ENCODE peak calls at places on chromosomes 4 and X, in seven cellular contexts. D is adrenal gland, H is NB4, X is uterus, Z is lower leg skin, Q is A549, J is tibial nerve. C is an unnamed sample.

GRCh38 chr4:153651961-153652784 is 31.9 kb upstream of the TLR2 start:
- DNase-seq in Z (no peak), X (no peak), Q (no peak), J (no peak), D (peak; percentile 29), H (peak; percentile 72), C (no peak)

GRCh38 chrX:152641996-152642395 is 4.3 kb downstream of the GABRQ start:
- DNase-seq in D (no peak), Q (peak; percentile 21), H (peak; percentile 17), Z (no peak), J (no peak), X (no peak), C (peak; percentile 0)

GRCh38 chrX:7068939-7069367 is 78.6 kb upstream of the STS start:
- DNase-seq in D (no peak), X (no peak), H (no peak), J (no peak), Q (no peak), Z (no peak), C (peak; percentile 0)

GRCh38 chrX:13254076-13254785 is 65.6 kb downstream of the ATXN3L start:
- DNase-seq in D (no peak), X (peak; percentile 38), J (no peak), Z (no peak), H (peak; percentile 88), Q (peak; percentile 48), C (peak; percentile 53)

GRCh38 chr4:3010998-3011397 is 47.6 kb downstream of the GRK4 start:
- DNase-seq in Q (no peak), Z (peak; percentile 46), D (no peak), X (peak; percentile 34), H (no peak), J (peak; percentile 24), C (no peak)

GRCh38 chr4:37922323-37922722 is 31.4 kb downstream of the TBC1D1 start:
- DNase-seq in J (peak; percentile 9), Q (no peak), Z (no peak), D (no peak), H (peak; percentile 48), X (no peak), C (no peak)

GRCh38 chrX:113929004-113929403 is 654.9 kb upstream of the HTR2C start:
- DNase-seq in J (no peak), D (peak; percentile 16), H (peak; percentile 45), X (no peak), Z (no peak), Q (peak; percentile 64), C (peak; percentile 62)

GRCh38 chr4:183255487-183255886 is 64.6 kb downstream of the CLDN22 start:
- DNase-seq in Z (no peak), Q (no peak), J (no peak), D (no peak), X (no peak), H (no peak), C (no peak)

GRCh38 chrX:23953908-23954269 is 46.1 kb downstream of the CXorf58 start:
- DNase-seq in X (no peak), D (no peak), J (no peak), H (peak; percentile 49), Z (no peak), Q (no peak), C (peak; percentile 4)

GRCh38 chr4:140078366-140078765 is 75.6 kb downstream of the MAML3 start:
- DNase-seq in Z (no peak), J (peak; percentile 36), X (peak; percentile 44), H (no peak), D (peak; percentile 52), Q (no peak), C (no peak)

GRCh38 chr4:94722748-94723147 is 35.0 kb upstream of the BMPR1B start:
- DNase-seq in X (no peak), J (no peak), H (peak; percentile 3), D (no peak), Q (peak; percentile 44), Z (no peak), C (no peak)

GRCh38 chrX:69055193-69055592 is 110.1 kb downstream of the PJA1 start:
- DNase-seq in Z (no peak), H (no peak), Q (no peak), D (no peak), X (no peak), J (no peak), C (no peak)

GRCh38 chrX:24371391-24371972 is 11.0 kb downstream of the SUPT20HL1 start:
- DNase-seq in Z (peak; percentile 31), J (peak; percentile 76), Q (peak; percentile 69), H (peak; percentile 64), D (peak; percentile 34), X (peak; percentile 63), C (peak; percentile 77)

GRCh38 chr4:78379991-78380739 is 171.4 kb upstream of the ANXA3 start:
- DNase-seq in Q (peak; percentile 2), J (no peak), H (no peak), Z (no peak), X (no peak), D (no peak), C (no peak)

GRCh38 chr4:107380836-107381438 is 339.1 kb downstream of the PAPSS1 start:
- DNase-seq in H (no peak), X (no peak), Z (no peak), J (no peak), Q (peak; percentile 2), D (no peak), C (no peak)

GRCh38 chr4:128285085-128286023 is 2.3 kb downstream of the PGRMC2 start:
- DNase-seq in J (no peak), X (no peak), Z (peak; percentile 32), D (no peak), Q (peak; percentile 45), H (no peak), C (peak; percentile 41)

GRCh38 chr4:160038560-160038959 is 935.7 kb downstream of the RAPGEF2 start:
- DNase-seq in Q (peak; percentile 25), X (no peak), H (no peak), J (no peak), D (no peak), Z (no peak), C (no peak)

GRCh38 chrX:101040197-101040596 is 11.7 kb downstream of the TRMT2B start:
- DNase-seq in J (no peak), D (no peak), Z (no peak), X (no peak), H (no peak), Q (no peak), C (no peak)

GRCh38 chrX:134718329-134719317 is 60.4 kb upstream of the PLAC1 start:
- DNase-seq in H (peak; percentile 83), D (no peak), Q (peak; percentile 95), Z (peak; percentile 22), X (peak; percentile 52), J (peak; percentile 24), C (peak; percentile 30)

GRCh38 chr4:137599766-137600165 is 67.5 kb upstream of the PCDH18 start:
- DNase-seq in Q (no peak), J (no peak), Z (no peak), D (no peak), H (no peak), X (no peak), C (no peak)

GRCh38 chr4:26028793-26029511 is 114.9 kb downstream of the SMIM20 start:
- DNase-seq in H (peak; percentile 48), X (peak; percentile 73), Z (no peak), D (peak; percentile 39), Q (peak; percentile 10), J (peak; percentile 54), C (peak; percentile 21)

GRCh38 chr4:123476089-123476488 is 79.5 kb downstream of the SPRY1 start:
- DNase-seq in D (no peak), Z (no peak), X (no peak), H (no peak), J (no peak), Q (no peak), C (no peak)

GRCh38 chrX:71171110-71171801 is 26.6 kb downstream of the NLGN3 start:
- DNase-seq in J (no peak), X (no peak), H (peak; percentile 91), Q (no peak), Z (no peak), D (peak; percentile 53), C (no peak)

GRCh38 chrX:119942831-119943184 is 743 bp downstream of the NKAP start:
- DNase-seq in H (no peak), D (no peak), J (no peak), Z (no peak), Q (peak; percentile 4), X (no peak), C (no peak)

GRCh38 chrX:129795584-129795983 is 15.8 kb downstream of the SASH3 start:
- DNase-seq in J (no peak), Z (no peak), D (no peak), Q (no peak), X (no peak), H (no peak), C (no peak)

GRCh38 chr4:55001538-55001937 is 123.9 kb downstream of the KDR start:
- DNase-seq in Z (no peak), X (no peak), Q (no peak), J (no peak), D (no peak), H (no peak), C (no peak)
- TF ChIP-seq POLR2A in Z (no peak), X (no peak), Q (no peak), J (no peak), D (no peak), H (no peak), C (no peak)

GRCh38 chr4:124915073-124915472 is 202.5 kb upstream of the ANKRD50 start:
- DNase-seq in Q (no peak), D (no peak), J (no peak), H (no peak), Z (no peak), X (no peak), C (no peak)
- TF ChIP-seq POLR2A in Q (no peak), D (no peak), J (no peak), H (no peak), Z (no peak), X (no peak), C (no peak)

DNA sequence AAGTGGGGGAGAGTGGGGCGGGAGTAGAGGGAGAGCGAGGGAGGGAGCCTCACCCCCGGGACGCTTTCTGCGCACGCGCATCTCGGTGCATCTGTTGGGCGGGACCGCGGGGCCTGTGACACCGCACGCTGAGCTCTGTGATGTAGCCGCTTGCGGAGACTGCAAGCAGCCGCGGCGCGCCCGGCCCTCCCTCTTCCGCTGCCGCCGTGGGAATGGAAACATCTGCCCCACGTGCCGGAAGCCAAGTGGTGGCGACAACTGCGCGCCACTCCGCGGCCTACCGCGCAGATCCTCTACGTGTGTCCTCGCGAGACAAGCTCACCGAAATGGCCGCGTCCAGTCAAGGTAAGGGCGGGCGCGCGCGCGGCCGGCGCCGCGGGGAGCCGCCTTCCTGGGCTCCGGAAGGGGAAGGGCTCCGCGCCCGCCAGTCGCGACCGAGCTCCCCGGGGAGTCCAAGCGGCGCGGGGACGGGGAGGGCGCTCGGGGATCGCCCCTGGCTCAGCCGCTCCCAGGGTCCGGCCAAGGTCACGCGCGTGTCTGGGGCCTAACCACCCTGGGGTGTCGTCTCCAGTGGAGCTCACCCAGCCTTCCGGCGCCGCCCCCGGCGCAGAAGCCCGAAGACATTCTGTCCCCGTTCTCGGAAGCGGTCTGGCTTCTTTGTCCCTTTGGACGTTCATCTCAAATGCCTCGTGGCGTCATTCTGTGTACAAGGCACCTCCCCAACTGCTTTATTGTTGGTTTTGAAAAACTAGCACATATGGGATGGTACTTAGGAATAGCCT is at the start of gene FUNDC2:
- DNase-seq in D (peak; percentile 93), J (peak; percentile 81), X (peak; percentile 91), Z (peak; percentile 91), H (peak; percentile 95), Q (peak; percentile 98), C (peak; percentile 96)
- TF ChIP-seq POLR2A in D (peak; percentile 85), J (peak; percentile 72), X (peak; percentile 74), Z (no peak), H (peak; percentile 77), Q (peak; percentile 43), C (peak; percentile 80)

DNA sequence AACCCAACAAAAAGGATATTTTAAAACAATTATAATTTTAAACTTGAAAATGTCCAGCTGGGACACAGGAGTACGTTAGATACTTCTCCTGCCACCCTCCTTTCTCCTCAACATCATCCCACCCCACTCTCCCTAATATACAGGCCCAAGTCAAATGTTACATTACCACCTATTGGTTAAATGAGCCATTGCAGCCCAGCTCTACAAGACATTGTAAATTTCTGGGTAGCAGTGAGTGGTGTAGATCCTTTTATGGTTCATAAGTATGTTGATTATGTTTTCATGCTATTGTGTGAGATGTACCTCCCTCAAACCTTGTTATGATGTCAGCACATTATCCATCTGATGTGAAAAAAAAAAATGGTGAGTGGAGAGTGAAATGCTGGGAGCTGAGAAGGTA is 187.1 kb upstream of the BCOR start:
- DNase-seq in Q (no peak), Z (no peak), J (no peak), D (no peak), H (no peak), X (no peak), C (no peak)
- TF ChIP-seq POLR2A in Q (no peak), Z (no peak), J (no peak), D (no peak), H (no peak), X (no peak), C (no peak)

C was measured in erythroblast.